ENCODE peak calls at places on chromosomes 7 and 10, in five cellular contexts. Y is T-helper 2 cell, D is GM13977, F is neuronal stem cell, Z is T-cell. H is an unnamed sample.

GRCh38 chr7:159136442-159136841 is 8.2 kb downstream of the VIPR2 start:
- DNase-seq in Y (no peak), D (no peak), F (no peak), Z (no peak), H (no peak)

GRCh38 chr7:36037121-36037662 is 115.9 kb upstream of the EEPD1 start:
- DNase-seq in Y (no peak), D (no peak), F (no peak), Z (no peak), H (no peak)

GRCh38 chr10:46216836-46217748 is 69.7 kb upstream of the ANTXRL start:
- DNase-seq in Y (no peak), D (peak; percentile 32), F (no peak), Z (no peak), H (peak; percentile 24)

GRCh38 chr7:94145602-94146001 is 141.4 kb upstream of the BET1 start:
- DNase-seq in Y (no peak), D (no peak), F (no peak), Z (no peak), H (no peak)

GRCh38 chr7:70417061-70417655 is 714.8 kb upstream of the GALNT17 start:
- DNase-seq in Y (no peak), D (no peak), F (no peak), Z (no peak), H (no peak)

GRCh38 chr10:122342293-122343134 is 32.0 kb upstream of the PLEKHA1 start:
- DNase-seq in Y (peak; percentile 38), D (peak; percentile 58), F (peak; percentile 21), Z (peak; percentile 69), H (peak; percentile 41)

GRCh38 chr10:13614530-13615332 is 28.0 kb downstream of the PRPF18 start:
- DNase-seq in Y (no peak), D (no peak), F (no peak), Z (no peak), H (no peak)

GRCh38 chr7:121603886-121604285 is 207.8 kb upstream of the FAM3C start:
- DNase-seq in Y (no peak), D (no peak), F (no peak), Z (no peak), H (no peak)

GRCh38 chr7:144671429-144671828 is 164.4 kb downstream of the TPK1 start:
- DNase-seq in Y (no peak), D (no peak), F (no peak), Z (no peak), H (no peak)

GRCh38 chr7:405489-406211 is 114.0 kb downstream of the PDGFA start:
- DNase-seq in Y (no peak), D (no peak), F (peak; percentile 31), Z (no peak), H (no peak)

GRCh38 chr7:84971360-84971759 is 215.5 kb downstream of the SEMA3D start:
- DNase-seq in Y (no peak), D (no peak), F (no peak), Z (no peak), H (no peak)

GRCh38 chr10:119336599-119336998 is 129.2 kb downstream of the GRK5 start:
- DNase-seq in Y (no peak), D (no peak), F (no peak), Z (no peak), H (no peak)

GRCh38 chr7:116834815-116835533 is 27.4 kb upstream of the CAPZA2 start:
- DNase-seq in Y (no peak), D (no peak), F (no peak), Z (no peak), H (no peak)

GRCh38 chr7:4386190-4386589 is 295.9 kb upstream of the FOXK1 start:
- DNase-seq in Y (no peak), D (no peak), F (no peak), Z (no peak), H (no peak)

GRCh38 chr7:25830228-25830627 is 321.8 kb upstream of the NFE2L3 start:
- DNase-seq in Y (no peak), D (no peak), F (no peak), Z (no peak), H (no peak)

GRCh38 chr10:118812393-118812740 is 57.6 kb upstream of the CACUL1 start:
- DNase-seq in Y (no peak), D (no peak), F (no peak), Z (no peak), H (no peak)

GRCh38 chr10:23868121-23868520 is 340.8 kb upstream of the KIAA1217 start:
- DNase-seq in Y (no peak), D (no peak), F (no peak), Z (no peak), H (no peak)

GRCh38 chr7:28758186-28758585 is 199.9 kb downstream of the TRIL start:
- DNase-seq in Y (no peak), D (no peak), F (no peak), Z (no peak), H (no peak)

GRCh38 chr10:133224861-133225366 is 5.1 kb upstream of the UTF1 start:
- DNase-seq in Y (no peak), D (no peak), F (no peak), Z (no peak), H (no peak)

GRCh38 chr7:18770852-18771251 is 275.3 kb downstream of the HDAC9 start:
- DNase-seq in Y (no peak), D (no peak), F (no peak), Z (no peak), H (no peak)